ENCODE peak calls at places on chromosomes 4 and X, in four cellular contexts. One of them, this sample, is unnamed.

GRCh38 chrX:103556941-103557340 is 28.4 kb upstream of the TCEAL4 start:
- DNase-seq in IMR-90: no peak
- DNase-seq in mesendoderm: peak
- DNase-seq in H9: peak
- DNase-seq in this sample: no peak

GRCh38 chr4:73213917-73214663 is 44.5 kb downstream of the ANKRD17 start:
- DNase-seq in IMR-90: peak
- DNase-seq in mesendoderm: no peak
- DNase-seq in H9: no peak
- DNase-seq in this sample: no peak

GRCh38 chr4:29276150-29276549 is 1444.0 kb upstream of the PCDH7 start:
- DNase-seq in IMR-90: no peak
- DNase-seq in mesendoderm: no peak
- DNase-seq in H9: no peak
- DNase-seq in this sample: no peak

GRCh38 chrX:115449742-115450141 is 111.2 kb upstream of the PLS3 start:
- DNase-seq in IMR-90: no peak
- DNase-seq in mesendoderm: no peak
- DNase-seq in H9: no peak
- DNase-seq in this sample: no peak

GRCh38 chr4:76187152-76187551 is 26.5 kb downstream of the SCARB2 start:
- DNase-seq in IMR-90: no peak
- DNase-seq in mesendoderm: no peak
- DNase-seq in H9: no peak
- DNase-seq in this sample: no peak

GRCh38 chr4:7805533-7806079 is 134.1 kb downstream of the AFAP1 start:
- DNase-seq in IMR-90: peak
- DNase-seq in mesendoderm: peak
- DNase-seq in H9: no peak
- DNase-seq in this sample: no peak

GRCh38 chr4:16029329-16029728 is 54.5 kb downstream of the PROM1 start:
- DNase-seq in IMR-90: peak
- DNase-seq in mesendoderm: peak
- DNase-seq in H9: no peak
- DNase-seq in this sample: no peak

GRCh38 chr4:128241425-128241913 is 46.1 kb downstream of the PGRMC2 start:
- DNase-seq in IMR-90: peak
- DNase-seq in mesendoderm: peak
- DNase-seq in H9: no peak
- DNase-seq in this sample: peak

GRCh38 chrX:152896450-152896849 is 1.4 kb upstream of the ZNF185 start:
- DNase-seq in IMR-90: no peak
- DNase-seq in mesendoderm: no peak
- DNase-seq in H9: no peak
- DNase-seq in this sample: no peak

GRCh38 chrX:153583433-153583832 is 15.5 kb downstream of the CCNQ start:
- DNase-seq in IMR-90: no peak
- DNase-seq in mesendoderm: no peak
- DNase-seq in H9: no peak
- DNase-seq in this sample: no peak

GRCh38 chr4:63505714-63506460 is 903.4 kb downstream of the TECRL start:
- DNase-seq in IMR-90: no peak
- DNase-seq in mesendoderm: peak
- DNase-seq in H9: no peak
- DNase-seq in this sample: peak

GRCh38 chrX:39477438-39478120 is 620.2 kb downstream of the BCOR start:
- DNase-seq in IMR-90: no peak
- DNase-seq in mesendoderm: peak
- DNase-seq in H9: peak
- DNase-seq in this sample: peak

GRCh38 chrX:153772608-153773217 is 8.1 kb upstream of the SRPK3 start:
- DNase-seq in IMR-90: no peak
- DNase-seq in mesendoderm: no peak
- DNase-seq in H9: no peak
- DNase-seq in this sample: no peak

GRCh38 chr4:25862411-25863346 is at the start of gene SEL1L3:
- DNase-seq in IMR-90: no peak
- DNase-seq in mesendoderm: no peak
- DNase-seq in H9: peak
- DNase-seq in this sample: peak

GRCh38 chrX:53547668-53548067 is 113.5 kb upstream of the HSD17B10 start:
- DNase-seq in IMR-90: no peak
- DNase-seq in mesendoderm: no peak
- DNase-seq in H9: no peak
- DNase-seq in this sample: no peak

GRCh38 chrX:101409043-101409442 is 1.0 kb downstream of the HNRNPH2 start:
- DNase-seq in IMR-90: no peak
- DNase-seq in mesendoderm: peak
- DNase-seq in H9: no peak
- DNase-seq in this sample: no peak

GRCh38 chr4:113957961-113958360 is 21.5 kb downstream of the ARSJ start:
- DNase-seq in IMR-90: peak
- DNase-seq in mesendoderm: no peak
- DNase-seq in H9: no peak
- DNase-seq in this sample: no peak

GRCh38 chr4:6763330-6763851 is 19.1 kb upstream of the KIAA0232 start:
- DNase-seq in IMR-90: no peak
- DNase-seq in mesendoderm: peak
- DNase-seq in H9: no peak
- DNase-seq in this sample: no peak

GRCh38 chr4:181550381-181550780 is 692.8 kb upstream of the TENM3 start:
- DNase-seq in IMR-90: no peak
- DNase-seq in mesendoderm: no peak
- DNase-seq in H9: no peak
- DNase-seq in this sample: no peak

GRCh38 chr4:3766791-3767561 is 791 bp downstream of the ADRA2C start:
- DNase-seq in IMR-90: no peak
- DNase-seq in mesendoderm: peak
- DNase-seq in H9: peak
- DNase-seq in this sample: no peak

GRCh38 chrX:45758319-45758718 is 557.6 kb upstream of the DIPK2B start:
- DNase-seq in IMR-90: peak
- DNase-seq in mesendoderm: no peak
- DNase-seq in H9: no peak
- DNase-seq in this sample: no peak

GRCh38 chr4:31160146-31160545 is 440.0 kb downstream of the PCDH7 start:
- DNase-seq in IMR-90: no peak
- DNase-seq in mesendoderm: no peak
- DNase-seq in H9: no peak
- DNase-seq in this sample: no peak

GRCh38 chr4:175531405-175532091 is 280.5 kb downstream of the GPM6A start:
- DNase-seq in IMR-90: peak
- DNase-seq in mesendoderm: no peak
- DNase-seq in H9: no peak
- DNase-seq in this sample: no peak

GRCh38 chr4:158949094-158949493 is 153.8 kb upstream of the RAPGEF2 start:
- DNase-seq in IMR-90: peak
- DNase-seq in mesendoderm: no peak
- DNase-seq in H9: no peak
- DNase-seq in this sample: no peak

GRCh38 chr4:76535603-76536380 is 100.8 kb downstream of the SHROOM3 start:
- DNase-seq in IMR-90: peak
- DNase-seq in mesendoderm: no peak
- DNase-seq in H9: no peak
- DNase-seq in this sample: no peak

GRCh38 chr4:67134616-67135015 is 410.7 kb downstream of the CENPC start:
- DNase-seq in IMR-90: no peak
- DNase-seq in mesendoderm: no peak
- DNase-seq in H9: no peak
- DNase-seq in this sample: no peak

GRCh38 chrX:149259241-149259640 is 245.9 kb downstream of the IDS start:
- DNase-seq in IMR-90: no peak
- DNase-seq in mesendoderm: no peak
- DNase-seq in H9: no peak
- DNase-seq in this sample: no peak

DNA sequence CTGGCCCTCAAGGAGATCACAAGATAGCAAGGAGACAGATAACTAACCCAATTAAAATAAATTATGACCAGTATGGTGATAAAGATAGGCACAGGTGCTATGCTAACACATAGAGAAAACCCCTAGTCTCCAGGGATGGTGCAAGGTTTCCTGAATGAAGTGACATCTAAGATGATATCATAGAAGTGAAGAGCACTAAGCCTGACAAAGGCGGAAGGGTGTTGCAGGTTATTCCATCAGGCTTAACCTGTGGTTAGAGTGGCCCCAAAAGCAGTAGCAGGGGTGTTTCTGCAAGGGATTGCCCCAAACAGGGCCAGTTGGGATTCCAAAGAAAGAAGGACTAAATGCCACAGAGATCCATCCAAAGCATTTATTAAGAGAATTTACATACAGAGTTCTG is 249.2 kb downstream of the IDS start:
- DNase-seq in IMR-90: no peak
- DNase-seq in mesendoderm: no peak
- DNase-seq in H9: no peak
- DNase-seq in this sample: no peak
- H3K56ac ChIP-seq in IMR-90: no peak
- H3K56ac ChIP-seq in mesendoderm: no peak
- H3K56ac ChIP-seq in H9: no peak
- H3K56ac ChIP-seq in this sample: no peak

GRCh38 chr4:100826808-100827548 is 309.2 kb upstream of the EMCN start:
- DNase-seq in IMR-90: no peak
- DNase-seq in mesendoderm: no peak
- DNase-seq in H9: no peak
- DNase-seq in this sample: no peak
- H3K56ac ChIP-seq in IMR-90: no peak
- H3K56ac ChIP-seq in mesendoderm: no peak
- H3K56ac ChIP-seq in H9: no peak
- H3K56ac ChIP-seq in this sample: no peak

GRCh38 chr4:137896221-137896737 is 345.9 kb downstream of the SLC7A11 start:
- DNase-seq in IMR-90: peak
- DNase-seq in mesendoderm: no peak
- DNase-seq in H9: no peak
- DNase-seq in this sample: no peak
- H3K56ac ChIP-seq in IMR-90: no peak
- H3K56ac ChIP-seq in mesendoderm: no peak
- H3K56ac ChIP-seq in H9: no peak
- H3K56ac ChIP-seq in this sample: no peak

GRCh38 chrX:68185161-68185560 is 248.1 kb downstream of the OPHN1 start:
- DNase-seq in IMR-90: no peak
- DNase-seq in mesendoderm: no peak
- DNase-seq in H9: no peak
- DNase-seq in this sample: no peak
- H3K56ac ChIP-seq in IMR-90: no peak
- H3K56ac ChIP-seq in mesendoderm: no peak
- H3K56ac ChIP-seq in H9: no peak
- H3K56ac ChIP-seq in this sample: no peak

DNA sequence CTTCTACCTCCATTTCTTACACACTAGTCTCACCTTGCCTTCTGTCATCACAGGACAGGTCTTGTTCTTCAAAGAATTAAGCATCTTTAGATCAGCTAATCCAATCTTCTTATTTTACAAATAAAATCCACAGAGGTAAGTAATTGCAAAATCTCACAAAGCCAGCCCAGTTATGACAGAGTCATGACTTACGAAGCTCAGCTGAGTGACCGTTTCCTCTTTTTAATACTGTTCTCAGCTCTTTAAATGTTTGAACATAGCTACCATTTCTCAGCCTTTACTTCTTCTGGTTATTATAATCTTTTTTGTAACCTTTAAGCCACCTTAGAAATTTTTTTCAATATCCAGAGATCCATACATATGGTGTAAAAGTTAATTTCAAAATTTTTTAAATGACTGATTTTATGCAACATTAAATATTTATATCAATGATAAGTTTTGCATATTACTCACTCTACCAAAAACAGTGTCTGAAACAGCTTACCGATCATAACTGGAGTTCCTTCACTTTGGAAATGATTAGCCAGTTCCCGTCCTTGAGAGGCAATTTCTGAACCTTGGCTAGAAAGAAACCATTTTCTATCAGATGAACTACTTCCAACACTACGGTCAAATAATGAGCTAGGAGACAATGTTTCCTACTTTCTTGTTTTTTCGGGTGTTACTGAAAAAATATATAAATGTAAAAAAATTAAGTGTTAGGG is 8.8 kb downstream of the ANKRD37 start:
- DNase-seq in IMR-90: no peak
- DNase-seq in mesendoderm: no peak
- DNase-seq in H9: no peak
- DNase-seq in this sample: no peak
- H3K56ac ChIP-seq in IMR-90: no peak
- H3K56ac ChIP-seq in mesendoderm: no peak
- H3K56ac ChIP-seq in H9: no peak
- H3K56ac ChIP-seq in this sample: no peak